ENCODE peak calls at places on chromosomes 2 and 18, in six cellular contexts. I is stomach; T is sigmoid colon; K is CD4-positive, alpha-beta T cell; V is mammary epithelial cell; N is GM23248. R is an unnamed sample.

GRCh38 chr2:10123281-10123680 is 742 bp downstream of the RRM2 start:
- DNase-seq in T (peak; percentile 40), K (no peak), N (peak; percentile 32), I (no peak), V (no peak), R (no peak)

GRCh38 chr18:73942081-73942625 is 205.5 kb downstream of the FBXO15 start:
- DNase-seq in I (no peak), T (no peak), N (no peak), V (no peak), K (no peak), R (no peak)

GRCh38 chr2:216991563-216991962 is 131.7 kb upstream of the TNP1 start:
- DNase-seq in T (peak; percentile 80), K (no peak), N (no peak), I (no peak), V (no peak), R (no peak)

GRCh38 chr18:6629635-6630140 is 99.8 kb upstream of the ARHGAP28 start:
- DNase-seq in V (peak; percentile 73), T (no peak), K (no peak), N (peak; percentile 84), I (no peak), R (no peak)

GRCh38 chr2:18546586-18546985 is 13.9 kb downstream of the RDH14 start:
- DNase-seq in T (no peak), K (no peak), N (no peak), I (no peak), V (no peak), R (no peak)

GRCh38 chr2:212387146-212387545 is 151.5 kb downstream of the ERBB4 start:
- DNase-seq in K (no peak), I (no peak), V (no peak), T (no peak), N (no peak), R (no peak)

GRCh38 chr2:137925599-137925998 is 38.7 kb upstream of the HNMT start:
- DNase-seq in K (no peak), I (no peak), N (no peak), T (no peak), V (no peak), R (no peak)

GRCh38 chr18:67385455-67385854 is 131.1 kb downstream of the DSEL start:
- DNase-seq in V (no peak), N (peak; percentile 14), I (no peak), T (no peak), K (no peak), R (no peak)

GRCh38 chr2:172995323-172996244 is 80.1 kb upstream of the MAP3K20 start:
- DNase-seq in V (peak; percentile 78), N (peak; percentile 90), T (no peak), K (no peak), I (no peak), R (no peak)

GRCh38 chr2:124986136-124986535 is 961.0 kb downstream of the CNTNAP5 start:
- DNase-seq in N (no peak), K (no peak), V (no peak), I (no peak), T (no peak), R (no peak)

GRCh38 chr2:152500336-152500735 is 165.4 kb downstream of the FMNL2 start:
- DNase-seq in T (no peak), N (no peak), I (no peak), K (no peak), V (no peak), R (no peak)

GRCh38 chr2:137348301-137348700 is 583.0 kb downstream of the THSD7B start:
- DNase-seq in N (peak; percentile 44), V (no peak), T (no peak), K (no peak), I (no peak), R (no peak)

GRCh38 chr2:112159454-112159921 is 21.3 kb downstream of the FBLN7 start:
- DNase-seq in V (no peak), N (no peak), T (peak; percentile 34), K (peak; percentile 29), I (no peak), R (no peak)

GRCh38 chr2:55048514-55048924 is 1.7 kb downstream of the RTN4 start:
- DNase-seq in V (peak; percentile 35), K (no peak), N (peak; percentile 71), I (no peak), T (no peak), R (no peak)

GRCh38 chr2:65316072-65316471 is 88.4 kb downstream of the ACTR2 start:
- DNase-seq in K (no peak), V (peak; percentile 86), I (peak; percentile 84), N (peak; percentile 76), T (peak; percentile 91), R (no peak)

GRCh38 chr2:5231287-5231686 is 460.9 kb upstream of the SOX11 start:
- DNase-seq in I (no peak), T (no peak), K (no peak), V (no peak), N (no peak), R (no peak)

GRCh38 chr18:21444465-21445023 is 156.0 kb downstream of the ESCO1 start:
- DNase-seq in N (peak; percentile 68), T (no peak), I (no peak), K (no peak), V (peak; percentile 48), R (no peak)

GRCh38 chr2:68767031-68767961 is 32.7 kb downstream of the ARHGAP25 start:
- DNase-seq in T (no peak), N (no peak), I (no peak), K (peak; percentile 59), V (no peak), R (peak; percentile 26)

GRCh38 chr2:218516614-218517013 is 51.5 kb downstream of the USP37 start:
- DNase-seq in T (no peak), V (no peak), K (no peak), I (no peak), N (peak; percentile 22), R (no peak)

GRCh38 chr18:7902399-7902839 is 335.3 kb downstream of the PTPRM start:
- DNase-seq in I (no peak), V (no peak), K (no peak), T (peak; percentile 87), N (peak; percentile 34), R (no peak)

GRCh38 chr2:7037340-7038333 is 120.4 kb downstream of the RNF144A start:
- DNase-seq in N (peak; percentile 85), V (no peak), T (peak; percentile 82), K (peak; percentile 57), I (peak; percentile 72), R (peak; percentile 38)

GRCh38 chr2:105396254-105397024 is 2.4 kb downstream of the FHL2 start:
- DNase-seq in T (peak; percentile 74), V (peak; percentile 100), I (peak; percentile 74), K (no peak), N (peak; percentile 100), R (no peak)

GRCh38 chr2:105397025-105397722 is 1.7 kb downstream of the FHL2 start:
- DNase-seq in K (no peak), T (no peak), N (peak; percentile 42), I (no peak), V (no peak), R (no peak)

GRCh38 chr2:105394951-105395611 is 3.8 kb downstream of the FHL2 start:
- DNase-seq in T (no peak), I (no peak), N (peak; percentile 46), K (no peak), V (no peak), R (no peak)

GRCh38 chr2:105393373-105394055 is 5.3 kb downstream of the FHL2 start:
- DNase-seq in T (no peak), V (no peak), I (no peak), N (peak; percentile 73), K (no peak), R (no peak)

GRCh38 chr2:105395691-105396090 is 3.2 kb downstream of the FHL2 start:
- DNase-seq in N (no peak), I (no peak), T (no peak), V (no peak), K (no peak), R (no peak)
- H3K9me3 ChIP-seq in N (no peaks in the 10 kb centered on the region), I (no peaks in the 10 kb centered on the region), T (no peaks in the 10 kb centered on the region), V (no peaks in the 10 kb centered on the region), K (no peaks in the 10 kb centered on the region), R (no peaks in the 10 kb centered on the region)

GRCh38 chr2:24898122-24899109 is 21.6 kb downstream of the ADCY3 start:
- DNase-seq in I (no peak), K (no peak), T (no peak), N (no peak), V (no peak), R (no peak)

GRCh38 chr2:24893934-24894333 is 26.1 kb downstream of the ADCY3 start:
- DNase-seq in N (peak; percentile 31), T (no peak), V (no peak), I (no peak), K (no peak), R (no peak)

GRCh38 chr2:24903527-24904103 is 16.4 kb downstream of the ADCY3 start:
- DNase-seq in N (no peak), K (no peak), I (no peak), T (no peak), V (no peak), R (no peak)

GRCh38 chr2:24894750-24895149 is 25.3 kb downstream of the ADCY3 start:
- DNase-seq in N (peak; percentile 27), K (no peak), V (no peak), T (no peak), I (no peak), R (no peak)

GRCh38 chr2:24899361-24899760 is 20.7 kb downstream of the ADCY3 start:
- DNase-seq in V (no peak), I (no peak), T (no peak), N (no peak), K (no peak), R (no peak)
- H3K9me3 ChIP-seq in V (peaks cover 4% of the 10 kb centered on the region), I (peaks cover 7% of the 10 kb centered on the region), T (peaks cover 3% of the 10 kb centered on the region), N (no peaks in the 10 kb centered on the region), K (peaks cover 12% of the 10 kb centered on the region), R (peaks cover 4% of the 10 kb centered on the region)

GRCh38 chr2:174510583-174511189 is 23.9 kb upstream of the GPR155 start:
- DNase-seq in I (no peak), K (no peak), T (no peak), N (no peak), V (peak; percentile 21), R (no peak)

GRCh38 chr2:174512345-174512744 is 25.5 kb upstream of the GPR155 start:
- DNase-seq in V (no peak), K (no peak), N (no peak), I (no peak), T (no peak), R (no peak)

GRCh38 chr2:174516495-174517378 is 29.9 kb upstream of the GPR155 start:
- DNase-seq in V (no peak), T (no peak), I (no peak), N (no peak), K (no peak), R (no peak)

GRCh38 chr2:174511580-174512260 is 24.9 kb upstream of the GPR155 start:
- DNase-seq in V (no peak), T (no peak), N (no peak), K (no peak), I (no peak), R (no peak)
- H3K9me3 ChIP-seq in V (peaks cover 9% of the 10 kb centered on the region), T (no peaks in the 10 kb centered on the region), N (peaks cover 3% of the 10 kb centered on the region), K (peaks cover 13% of the 10 kb centered on the region), I (peaks cover 12% of the 10 kb centered on the region), R (peaks cover 5% of the 10 kb centered on the region)

DNA sequence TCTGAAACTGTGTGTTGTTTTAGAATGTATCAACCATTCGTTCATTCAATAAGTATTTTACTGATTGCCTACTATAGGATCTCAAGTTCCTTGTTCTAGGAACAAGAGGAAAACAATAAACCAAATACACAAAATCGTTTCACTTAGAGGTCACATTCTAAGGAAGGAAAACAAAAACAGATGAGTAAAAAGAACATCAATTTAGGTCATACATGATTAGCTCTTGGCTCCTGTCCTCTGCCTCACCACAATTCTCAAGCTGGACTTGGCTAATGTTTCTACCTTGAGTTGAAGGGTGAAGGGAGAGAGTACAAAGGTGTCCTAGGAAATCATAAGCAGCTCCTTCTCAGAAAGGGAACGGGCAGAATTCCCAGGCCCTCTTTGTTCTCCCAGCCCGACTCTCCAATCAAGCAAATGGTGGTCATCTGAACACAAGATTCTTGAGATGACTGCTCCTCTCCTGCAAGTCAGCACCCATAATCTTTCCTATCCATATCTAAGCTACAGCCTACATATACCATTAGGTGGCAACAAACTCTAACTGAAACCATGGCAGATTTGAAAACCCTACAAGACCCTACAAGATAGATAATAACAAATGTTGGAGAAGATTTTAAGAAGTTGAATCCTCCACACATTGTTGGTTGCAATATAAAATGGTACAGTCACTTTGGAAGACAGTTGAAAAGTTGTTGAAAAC is 76.0 kb downstream of the CBLN2 start:
- DNase-seq in I (no peak), K (no peak), V (no peak), T (no peak), N (no peak), R (no peak)
- H3K9me3 ChIP-seq in I (no peaks in the 10 kb centered on the region), K (no peaks in the 10 kb centered on the region), V (peaks cover 11% of the 10 kb centered on the region), T (no peaks in the 10 kb centered on the region), N (no peaks in the 10 kb centered on the region), R (no peaks in the 10 kb centered on the region)